ENCODE peak calls at places on chromosomes 7 and 10, in nine cellular contexts. One of them, this sample, is unnamed.

GRCh38 chr7:138387755-138388475 is 72.1 kb upstream of the TRIM24 start:
- DNase-seq in OCI-LY7: no peak
- DNase-seq in IMR-90: no peak
- DNase-seq in HepG2: no peak
- DNase-seq in PC-3: peak; percentile 50
- DNase-seq in hepatocyte: no peak
- DNase-seq in K562: peak; percentile 23
- DNase-seq in GM12878: no peak
- DNase-seq in SK-N-SH: no peak
- DNase-seq in this sample: peak; percentile 21

GRCh38 chr7:134669388-134669787 is 22.7 kb downstream of the BPGM start:
- DNase-seq in OCI-LY7: no peak
- DNase-seq in IMR-90: no peak
- DNase-seq in HepG2: no peak
- DNase-seq in PC-3: no peak
- DNase-seq in hepatocyte: no peak
- DNase-seq in K562: no peak
- DNase-seq in GM12878: no peak
- DNase-seq in SK-N-SH: no peak
- DNase-seq in this sample: no peak

GRCh38 chr7:142001163-142001874 is 5.6 kb downstream of the MGAM start:
- DNase-seq in OCI-LY7: no peak
- DNase-seq in IMR-90: no peak
- DNase-seq in HepG2: no peak
- DNase-seq in PC-3: peak; percentile 6
- DNase-seq in hepatocyte: peak; percentile 74
- DNase-seq in K562: no peak
- DNase-seq in GM12878: no peak
- DNase-seq in SK-N-SH: no peak
- DNase-seq in this sample: peak; percentile 75

GRCh38 chr10:18737841-18738240 is 78.6 kb downstream of the ARL5B start:
- DNase-seq in OCI-LY7: no peak
- DNase-seq in IMR-90: peak; percentile 95
- DNase-seq in HepG2: no peak
- DNase-seq in PC-3: peak; percentile 87
- DNase-seq in hepatocyte: no peak
- DNase-seq in K562: no peak
- DNase-seq in GM12878: no peak
- DNase-seq in SK-N-SH: no peak
- DNase-seq in this sample: no peak

GRCh38 chr7:106482091-106482490 is 178.9 kb downstream of the CCDC71L start:
- DNase-seq in OCI-LY7: no peak
- DNase-seq in IMR-90: no peak
- DNase-seq in HepG2: no peak
- DNase-seq in PC-3: no peak
- DNase-seq in hepatocyte: no peak
- DNase-seq in K562: peak; percentile 38
- DNase-seq in GM12878: no peak
- DNase-seq in SK-N-SH: no peak
- DNase-seq in this sample: no peak

GRCh38 chr7:136006208-136006607 is 29.0 kb upstream of the MTPN start:
- DNase-seq in OCI-LY7: no peak
- DNase-seq in IMR-90: no peak
- DNase-seq in HepG2: no peak
- DNase-seq in PC-3: no peak
- DNase-seq in hepatocyte: no peak
- DNase-seq in K562: no peak
- DNase-seq in GM12878: no peak
- DNase-seq in SK-N-SH: no peak
- DNase-seq in this sample: no peak

GRCh38 chr10:29807407-29807806 is 172.6 kb upstream of the SVIL start:
- DNase-seq in OCI-LY7: no peak
- DNase-seq in IMR-90: peak; percentile 82
- DNase-seq in HepG2: no peak
- DNase-seq in PC-3: peak; percentile 65
- DNase-seq in hepatocyte: no peak
- DNase-seq in K562: no peak
- DNase-seq in GM12878: no peak
- DNase-seq in SK-N-SH: no peak
- DNase-seq in this sample: peak; percentile 99

GRCh38 chr7:124032369-124033092 is at the start of gene TMEM229A:
- DNase-seq in OCI-LY7: no peak
- DNase-seq in IMR-90: peak; percentile 28
- DNase-seq in HepG2: no peak
- DNase-seq in PC-3: peak; percentile 52
- DNase-seq in hepatocyte: peak; percentile 84
- DNase-seq in K562: no peak
- DNase-seq in GM12878: no peak
- DNase-seq in SK-N-SH: peak; percentile 88
- DNase-seq in this sample: peak; percentile 35

GRCh38 chr7:132482866-132483265 is 93.4 kb downstream of the PLXNA4 start:
- DNase-seq in OCI-LY7: no peak
- DNase-seq in IMR-90: no peak
- DNase-seq in HepG2: no peak
- DNase-seq in PC-3: no peak
- DNase-seq in hepatocyte: no peak
- DNase-seq in K562: no peak
- DNase-seq in GM12878: no peak
- DNase-seq in SK-N-SH: no peak
- DNase-seq in this sample: no peak

GRCh38 chr10:43299579-43299978 is 32.7 kb upstream of the RASGEF1A start:
- DNase-seq in OCI-LY7: no peak
- DNase-seq in IMR-90: no peak
- DNase-seq in HepG2: no peak
- DNase-seq in PC-3: no peak
- DNase-seq in hepatocyte: no peak
- DNase-seq in K562: no peak
- DNase-seq in GM12878: no peak
- DNase-seq in SK-N-SH: no peak
- DNase-seq in this sample: no peak

GRCh38 chr10:42593284-42593683 is 45.1 kb downstream of the ZNF33B start:
- DNase-seq in OCI-LY7: no peak
- DNase-seq in IMR-90: no peak
- DNase-seq in HepG2: no peak
- DNase-seq in PC-3: no peak
- DNase-seq in hepatocyte: no peak
- DNase-seq in K562: no peak
- DNase-seq in GM12878: no peak
- DNase-seq in SK-N-SH: no peak
- DNase-seq in this sample: no peak

GRCh38 chr10:47403401-47404318 is 19.6 kb upstream of the ZNF488 start:
- DNase-seq in OCI-LY7: no peak
- DNase-seq in IMR-90: peak; percentile 18
- DNase-seq in HepG2: no peak
- DNase-seq in PC-3: no peak
- DNase-seq in hepatocyte: no peak
- DNase-seq in K562: no peak
- DNase-seq in GM12878: no peak
- DNase-seq in SK-N-SH: no peak
- DNase-seq in this sample: no peak

GRCh38 chr7:48424731-48425130 is 253.5 kb downstream of the ABCA13 start:
- DNase-seq in OCI-LY7: peak; percentile 57
- DNase-seq in IMR-90: peak; percentile 6
- DNase-seq in HepG2: peak; percentile 23
- DNase-seq in PC-3: peak; percentile 75
- DNase-seq in hepatocyte: peak; percentile 44
- DNase-seq in K562: peak; percentile 16
- DNase-seq in GM12878: no peak
- DNase-seq in SK-N-SH: peak; percentile 14
- DNase-seq in this sample: peak; percentile 48

DNA sequence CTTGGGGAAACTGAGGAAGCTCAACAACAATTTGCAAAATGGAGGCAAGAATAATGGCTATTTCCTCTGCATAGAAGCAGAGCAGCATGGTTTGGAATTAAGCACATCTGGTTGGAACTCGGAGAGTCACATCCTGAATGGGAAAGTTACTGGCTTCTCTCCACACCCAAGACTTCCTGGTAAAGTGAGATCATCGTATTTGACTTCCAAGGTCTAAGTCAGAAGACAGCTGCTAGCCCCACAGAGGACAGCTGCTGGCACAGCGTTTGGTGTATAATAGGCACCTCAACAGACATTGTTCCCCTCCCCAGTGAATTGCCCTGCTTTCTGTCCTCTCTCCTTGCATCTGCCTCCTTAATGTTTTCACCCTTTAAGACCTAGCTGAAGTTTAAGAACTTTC is 37.0 kb upstream of the NRF1 start:
- DNase-seq in OCI-LY7: no peak
- DNase-seq in IMR-90: peak; percentile 88
- DNase-seq in HepG2: no peak
- DNase-seq in PC-3: peak; percentile 66
- DNase-seq in hepatocyte: no peak
- DNase-seq in K562: no peak
- DNase-seq in GM12878: no peak
- DNase-seq in SK-N-SH: no peak
- DNase-seq in this sample: peak; percentile 19
- H2AFZ ChIP-seq in OCI-LY7: no peak overlapping the region
- H2AFZ ChIP-seq in IMR-90: peak overlapping the region; percentile 80
- H2AFZ ChIP-seq in HepG2: no peak overlapping the region
- H2AFZ ChIP-seq in PC-3: peak overlapping the region; percentile 73
- H2AFZ ChIP-seq in hepatocyte: no peak overlapping the region
- H2AFZ ChIP-seq in K562: peak overlapping the region; percentile 18
- H2AFZ ChIP-seq in GM12878: no peak overlapping the region
- H2AFZ ChIP-seq in SK-N-SH: no peak overlapping the region
- H2AFZ ChIP-seq in this sample: no peak overlapping the region

DNA sequence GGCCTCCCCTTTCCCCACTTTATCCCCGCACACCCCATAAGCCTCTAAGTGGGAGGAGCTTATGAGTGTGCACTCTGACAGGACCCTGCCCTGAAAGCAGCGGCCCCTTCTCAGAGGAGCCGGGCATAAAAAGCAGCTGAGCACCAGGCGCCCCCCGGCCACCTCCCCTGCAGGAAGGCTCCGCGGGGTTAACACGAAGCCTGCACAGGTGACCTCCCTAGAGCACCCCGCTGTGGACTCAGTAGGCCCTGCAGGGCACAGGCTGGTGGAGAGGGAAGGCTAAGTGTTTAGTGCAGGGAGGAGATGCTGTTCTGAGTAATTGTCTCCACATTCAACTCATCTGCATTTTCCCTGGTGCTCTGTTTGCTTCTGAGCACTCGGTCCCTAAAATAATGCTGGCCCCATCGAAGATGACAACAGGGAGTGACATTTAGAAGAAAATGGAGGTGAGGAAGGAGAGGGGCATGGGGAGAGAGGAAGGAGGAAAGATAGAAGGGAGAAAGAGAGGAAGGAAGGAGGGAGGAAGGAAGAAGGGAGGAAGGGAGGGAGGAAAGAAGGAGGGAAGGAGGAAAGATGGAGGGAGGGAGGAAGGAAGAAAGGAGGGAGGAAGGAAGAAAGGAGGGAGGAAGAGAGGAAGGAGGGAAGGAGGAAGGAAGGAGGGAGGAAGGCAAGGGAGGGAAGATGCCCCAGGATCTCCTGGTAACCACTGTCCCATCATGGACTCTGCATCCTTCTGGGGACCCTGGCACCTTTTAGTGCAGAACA is 25.4 kb upstream of the CNPY1 start:
- DNase-seq in OCI-LY7: no peak
- DNase-seq in IMR-90: no peak
- DNase-seq in HepG2: no peak
- DNase-seq in PC-3: no peak
- DNase-seq in hepatocyte: no peak
- DNase-seq in K562: no peak
- DNase-seq in GM12878: no peak
- DNase-seq in SK-N-SH: no peak
- DNase-seq in this sample: no peak
- H2AFZ ChIP-seq in OCI-LY7: no peak overlapping the region
- H2AFZ ChIP-seq in IMR-90: no peak overlapping the region
- H2AFZ ChIP-seq in HepG2: no peak overlapping the region
- H2AFZ ChIP-seq in PC-3: no peak overlapping the region
- H2AFZ ChIP-seq in hepatocyte: no peak overlapping the region
- H2AFZ ChIP-seq in K562: no peak overlapping the region
- H2AFZ ChIP-seq in GM12878: no peak overlapping the region
- H2AFZ ChIP-seq in SK-N-SH: no peak overlapping the region
- H2AFZ ChIP-seq in this sample: no peak overlapping the region

DNA sequence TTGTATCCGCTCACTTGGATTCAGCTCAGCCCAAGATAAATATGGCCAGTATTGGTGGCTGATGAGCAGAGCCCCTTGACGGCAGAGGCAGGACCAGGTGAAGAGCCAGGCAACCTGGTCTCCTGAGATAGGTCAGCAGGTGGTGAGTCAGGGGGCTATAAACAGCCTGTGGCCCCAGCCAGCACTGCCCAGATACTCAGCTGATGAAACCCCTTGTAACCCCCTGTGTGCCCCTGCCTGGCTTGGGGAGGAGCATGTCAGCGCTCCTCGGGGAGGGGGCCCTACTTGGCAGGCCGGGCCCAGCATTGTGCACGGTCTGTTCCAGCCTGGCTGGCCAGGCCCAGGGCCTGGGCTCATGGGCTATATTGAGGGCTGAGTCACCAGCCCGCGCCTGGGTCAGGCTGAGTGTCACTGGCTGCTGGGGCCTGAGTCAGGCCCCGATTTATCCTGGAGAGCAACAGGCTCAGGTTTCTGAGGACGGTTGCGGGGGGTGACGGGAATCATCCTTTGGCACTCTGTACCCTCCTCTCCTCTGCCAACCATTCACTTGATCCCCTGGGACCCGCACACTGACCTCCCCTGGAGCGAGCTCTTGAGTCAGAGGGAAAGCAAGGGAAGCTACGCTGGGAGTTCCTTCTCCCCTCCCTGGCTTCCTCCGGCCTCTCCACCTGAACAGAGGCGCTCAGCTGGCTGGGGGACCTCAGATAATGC is 2.8 kb upstream of the FLNC start:
- DNase-seq in OCI-LY7: no peak
- DNase-seq in IMR-90: peak; percentile 83
- DNase-seq in HepG2: no peak
- DNase-seq in PC-3: peak; percentile 78
- DNase-seq in hepatocyte: peak; percentile 74
- DNase-seq in K562: peak; percentile 88
- DNase-seq in GM12878: no peak
- DNase-seq in SK-N-SH: peak; percentile 44
- DNase-seq in this sample: no peak
- H2AFZ ChIP-seq in OCI-LY7: no peak overlapping the region
- H2AFZ ChIP-seq in IMR-90: peak overlapping the region; percentile 82
- H2AFZ ChIP-seq in HepG2: no peak overlapping the region
- H2AFZ ChIP-seq in PC-3: peak overlapping the region; percentile 52
- H2AFZ ChIP-seq in hepatocyte: no peak overlapping the region
- H2AFZ ChIP-seq in K562: peak overlapping the region; percentile 56
- H2AFZ ChIP-seq in GM12878: no peak overlapping the region
- H2AFZ ChIP-seq in SK-N-SH: peak overlapping the region; percentile 7
- H2AFZ ChIP-seq in this sample: no peak overlapping the region

DNA sequence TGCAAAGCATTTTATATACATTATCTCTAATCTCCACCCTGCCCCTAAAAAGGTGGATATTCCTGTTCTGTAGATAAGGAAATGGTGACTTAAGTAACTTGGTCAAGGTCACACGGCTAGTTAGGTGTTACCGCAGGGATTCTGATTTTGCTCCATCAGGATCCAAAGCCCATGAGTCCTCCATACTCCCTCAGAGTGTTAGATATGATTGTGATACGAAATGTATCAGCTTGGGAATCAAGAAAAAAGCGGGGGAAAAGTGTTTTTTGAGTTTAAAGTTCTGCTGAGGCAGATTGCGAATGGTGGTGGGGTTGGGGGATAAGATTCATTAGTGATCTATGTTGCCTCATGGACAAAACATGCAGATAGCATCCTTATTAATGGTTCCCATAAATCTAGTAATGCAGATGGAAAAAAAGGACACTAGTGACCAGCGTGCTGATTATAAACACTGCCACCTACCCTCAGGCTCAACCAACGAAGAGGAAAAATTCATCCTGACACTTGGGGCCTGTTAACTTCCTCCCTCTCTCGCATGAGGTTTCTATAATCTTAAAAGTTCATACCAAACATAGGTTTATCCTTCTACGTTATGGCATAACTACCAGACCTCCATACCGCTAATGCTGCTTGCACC is 2.3 kb downstream of the ICA1 start:
- DNase-seq in OCI-LY7: no peak
- DNase-seq in IMR-90: no peak
- DNase-seq in HepG2: no peak
- DNase-seq in PC-3: no peak
- DNase-seq in hepatocyte: no peak
- DNase-seq in K562: no peak
- DNase-seq in GM12878: no peak
- DNase-seq in SK-N-SH: peak; percentile 60
- DNase-seq in this sample: no peak
- H2AFZ ChIP-seq in OCI-LY7: no peak overlapping the region
- H2AFZ ChIP-seq in IMR-90: no peak overlapping the region
- H2AFZ ChIP-seq in HepG2: no peak overlapping the region
- H2AFZ ChIP-seq in PC-3: no peak overlapping the region
- H2AFZ ChIP-seq in hepatocyte: no peak overlapping the region
- H2AFZ ChIP-seq in K562: peak overlapping the region; percentile 29
- H2AFZ ChIP-seq in GM12878: no peak overlapping the region
- H2AFZ ChIP-seq in SK-N-SH: no peak overlapping the region
- H2AFZ ChIP-seq in this sample: no peak overlapping the region

This sample was measured in mammary epithelial cell.